ENCODE peak calls at places on chromosomes 6 and 20, in five cellular contexts. One of them, this sample, is unnamed.

GRCh38 chr6:84282566-84282965 is 55.1 kb upstream of the CEP162 start:
- DNase-seq in GM06990: no peak
- DNase-seq in fibroblast of pulmonary artery: peak; percentile 43
- DNase-seq in tibial nerve: peak; percentile 17
- DNase-seq in cardiac fibroblast: peak; percentile 26
- DNase-seq in this sample: no peak

GRCh38 chr6:129233458-129234134 is 350.7 kb downstream of the LAMA2 start:
- DNase-seq in fibroblast of pulmonary artery: no peak
- DNase-seq in cardiac fibroblast: no peak
- DNase-seq in GM06990: peak; percentile 9
- DNase-seq in tibial nerve: no peak
- DNase-seq in this sample: no peak

GRCh38 chr6:3616565-3617176 is 134.8 kb downstream of the PXDC1 start:
- DNase-seq in fibroblast of pulmonary artery: no peak
- DNase-seq in tibial nerve: no peak
- DNase-seq in GM06990: no peak
- DNase-seq in cardiac fibroblast: no peak
- DNase-seq in this sample: no peak

GRCh38 chr6:54135665-54136370 is 24.6 kb downstream of the MLIP start:
- DNase-seq in GM06990: no peak
- DNase-seq in cardiac fibroblast: peak; percentile 53
- DNase-seq in tibial nerve: no peak
- DNase-seq in fibroblast of pulmonary artery: peak; percentile 78
- DNase-seq in this sample: no peak

GRCh38 chr6:80316655-80317332 is 210.3 kb downstream of the BCKDHB start:
- DNase-seq in tibial nerve: no peak
- DNase-seq in cardiac fibroblast: no peak
- DNase-seq in fibroblast of pulmonary artery: no peak
- DNase-seq in GM06990: no peak
- DNase-seq in this sample: no peak

GRCh38 chr20:2986466-2986865 is 57.0 kb upstream of the GNRH2 start:
- DNase-seq in tibial nerve: no peak
- DNase-seq in fibroblast of pulmonary artery: peak; percentile 60
- DNase-seq in cardiac fibroblast: peak; percentile 85
- DNase-seq in GM06990: no peak
- DNase-seq in this sample: no peak

GRCh38 chr6:45038226-45038625 is 289.9 kb upstream of the RUNX2 start:
- DNase-seq in cardiac fibroblast: no peak
- DNase-seq in GM06990: no peak
- DNase-seq in fibroblast of pulmonary artery: no peak
- DNase-seq in tibial nerve: no peak
- DNase-seq in this sample: no peak

GRCh38 chr6:75723382-75723781 is 25.7 kb upstream of the MYO6 start:
- DNase-seq in fibroblast of pulmonary artery: no peak
- DNase-seq in GM06990: no peak
- DNase-seq in cardiac fibroblast: no peak
- DNase-seq in tibial nerve: no peak
- DNase-seq in this sample: no peak

GRCh38 chr6:141140905-141141304 is 991.8 kb upstream of the GJE1 start:
- DNase-seq in fibroblast of pulmonary artery: no peak
- DNase-seq in GM06990: no peak
- DNase-seq in cardiac fibroblast: no peak
- DNase-seq in tibial nerve: no peak
- DNase-seq in this sample: no peak

DNA sequence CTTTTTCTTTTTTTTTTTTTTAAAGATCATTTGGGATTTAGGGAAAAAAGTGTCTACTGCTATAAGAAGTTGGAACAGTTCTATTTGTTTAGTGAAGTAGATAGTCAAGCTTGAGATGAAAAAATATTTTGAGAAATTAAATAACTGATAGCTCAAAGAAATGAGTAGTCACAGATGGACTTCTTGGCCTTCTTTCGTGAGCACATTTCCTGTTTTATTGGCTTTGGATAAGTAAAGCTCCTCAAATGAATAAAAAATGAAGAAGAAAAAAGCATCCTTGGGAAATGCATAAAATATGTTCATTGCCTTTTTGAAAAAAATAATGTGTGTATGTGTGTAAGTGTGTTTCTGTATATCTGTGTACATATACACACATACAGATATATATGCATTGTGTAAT is 515.9 kb downstream of the GRIK2 start:
- DNase-seq in GM06990: no peak
- DNase-seq in tibial nerve: no peak
- DNase-seq in fibroblast of pulmonary artery: peak; percentile 5
- DNase-seq in cardiac fibroblast: no peak
- DNase-seq in this sample: no peak
- H3K4me3 ChIP-seq in GM06990: no peak overlapping the region
- H3K4me3 ChIP-seq in tibial nerve: no peak overlapping the region
- H3K4me3 ChIP-seq in fibroblast of pulmonary artery: no peak overlapping the region
- H3K4me3 ChIP-seq in cardiac fibroblast: no peak overlapping the region
- H3K4me3 ChIP-seq in this sample: no peak overlapping the region

DNA sequence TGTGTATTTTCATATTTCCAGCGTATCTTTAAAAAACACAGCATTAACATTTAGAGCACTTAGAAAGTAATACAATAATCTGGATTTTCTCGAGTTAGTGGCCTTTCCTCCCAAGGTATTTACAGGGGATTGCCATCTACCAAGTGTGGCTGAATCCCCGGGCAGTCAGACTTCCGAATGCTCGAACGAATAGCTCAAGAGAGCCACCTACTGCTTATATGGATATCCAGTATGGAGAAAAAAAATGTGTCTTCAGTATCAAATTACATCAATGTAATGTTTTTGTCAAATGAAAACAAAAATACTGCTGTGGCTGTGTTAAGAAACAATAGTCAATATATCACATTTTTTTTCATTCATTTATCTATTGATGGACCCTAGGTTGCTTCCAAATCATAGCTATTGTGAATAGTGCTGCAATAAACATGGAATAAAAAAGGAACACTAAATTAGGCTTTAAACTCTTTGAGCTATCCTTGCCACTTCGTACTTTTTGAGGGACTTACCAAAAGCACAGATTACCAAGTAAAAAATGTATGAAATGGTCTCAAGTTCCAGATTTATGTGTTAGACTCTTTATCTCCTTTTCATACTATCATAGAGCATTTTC is 654.5 kb upstream of the PTCHD4 start:
- DNase-seq in tibial nerve: no peak
- DNase-seq in cardiac fibroblast: peak; percentile 83
- DNase-seq in fibroblast of pulmonary artery: peak; percentile 82
- DNase-seq in GM06990: no peak
- DNase-seq in this sample: no peak
- H3K4me3 ChIP-seq in tibial nerve: no peak overlapping the region
- H3K4me3 ChIP-seq in cardiac fibroblast: no peak overlapping the region
- H3K4me3 ChIP-seq in fibroblast of pulmonary artery: no peak overlapping the region
- H3K4me3 ChIP-seq in GM06990: no peak overlapping the region
- H3K4me3 ChIP-seq in this sample: no peak overlapping the region

GRCh38 chr6:155303361-155303870 is 10.9 kb downstream of the TFB1M start:
- DNase-seq in GM06990: no peak
- DNase-seq in cardiac fibroblast: no peak
- DNase-seq in fibroblast of pulmonary artery: peak; percentile 65
- DNase-seq in tibial nerve: no peak
- DNase-seq in this sample: no peak
- H3K4me3 ChIP-seq in GM06990: no peak overlapping the region
- H3K4me3 ChIP-seq in cardiac fibroblast: no peak overlapping the region
- H3K4me3 ChIP-seq in fibroblast of pulmonary artery: no peak overlapping the region
- H3K4me3 ChIP-seq in tibial nerve: no peak overlapping the region
- H3K4me3 ChIP-seq in this sample: no peak overlapping the region

GRCh38 chr6:69005194-69005593 is 370.1 kb downstream of the ADGRB3 start:
- DNase-seq in cardiac fibroblast: peak; percentile 89
- DNase-seq in fibroblast of pulmonary artery: peak; percentile 90
- DNase-seq in GM06990: no peak
- DNase-seq in tibial nerve: no peak
- DNase-seq in this sample: no peak

GRCh38 chr6:69007781-69008180 is 372.7 kb downstream of the ADGRB3 start:
- DNase-seq in GM06990: no peak
- DNase-seq in fibroblast of pulmonary artery: no peak
- DNase-seq in tibial nerve: no peak
- DNase-seq in cardiac fibroblast: no peak
- DNase-seq in this sample: no peak
- H3K4me3 ChIP-seq in GM06990: no peak overlapping the region
- H3K4me3 ChIP-seq in fibroblast of pulmonary artery: no peak overlapping the region
- H3K4me3 ChIP-seq in tibial nerve: no peak overlapping the region
- H3K4me3 ChIP-seq in cardiac fibroblast: no peak overlapping the region
- H3K4me3 ChIP-seq in this sample: no peak overlapping the region

GRCh38 chr6:52537001-52537753 is 39.7 kb downstream of the TRAM2 start:
- DNase-seq in cardiac fibroblast: peak; percentile 75
- DNase-seq in fibroblast of pulmonary artery: no peak
- DNase-seq in GM06990: peak; percentile 71
- DNase-seq in tibial nerve: no peak
- DNase-seq in this sample: no peak
- H3K4me3 ChIP-seq in cardiac fibroblast: no peak overlapping the region
- H3K4me3 ChIP-seq in fibroblast of pulmonary artery: no peak overlapping the region
- H3K4me3 ChIP-seq in GM06990: peak overlapping the region; percentile 35
- H3K4me3 ChIP-seq in tibial nerve: no peak overlapping the region
- H3K4me3 ChIP-seq in this sample: no peak overlapping the region

DNA sequence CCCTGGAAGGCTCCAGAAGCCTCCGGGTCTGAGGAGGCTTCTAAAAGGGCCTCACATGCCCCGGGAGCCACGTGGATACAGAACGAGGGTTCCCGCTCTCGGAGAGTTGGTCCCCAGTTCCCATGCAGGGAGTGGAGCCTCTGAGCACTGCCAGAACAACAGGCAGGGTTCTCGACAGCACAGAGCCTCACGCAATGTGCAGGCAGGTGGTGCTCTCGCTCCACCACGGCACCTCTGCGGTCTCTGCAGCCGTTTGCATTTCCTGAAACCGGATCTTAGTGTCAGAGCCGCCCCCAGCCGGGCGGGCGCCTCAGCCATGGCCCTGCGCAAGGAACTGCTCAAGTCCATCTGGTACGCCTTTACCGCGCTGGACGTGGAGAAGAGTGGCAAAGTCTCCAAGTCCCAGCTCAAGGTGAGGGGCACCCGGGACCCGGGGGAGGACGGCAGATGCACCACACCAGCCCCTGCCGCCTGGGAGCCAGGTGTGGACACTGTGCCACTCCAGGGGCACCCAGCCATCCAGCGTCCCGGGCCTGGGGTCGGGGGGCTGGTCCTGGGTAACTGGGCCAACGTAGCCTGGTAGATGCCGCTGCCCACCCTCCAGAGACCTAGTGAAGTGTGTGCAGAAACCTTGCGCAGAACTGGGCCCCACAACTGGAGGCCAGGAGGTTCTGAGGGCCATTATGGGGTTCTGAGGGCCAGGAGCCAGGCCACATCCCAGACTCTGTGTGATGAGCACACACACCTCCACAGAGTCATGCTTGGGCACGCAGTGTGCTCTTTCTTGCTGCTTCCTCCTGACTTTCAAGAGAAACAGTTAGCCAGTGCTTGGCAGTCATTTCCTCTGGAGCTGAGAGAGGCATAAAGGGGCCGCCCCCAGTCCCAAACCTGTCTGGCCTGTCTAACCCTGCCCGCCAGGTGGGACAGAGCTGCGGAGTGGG is at the start of gene DEF6:
- DNase-seq in tibial nerve: peak; percentile 28
- DNase-seq in cardiac fibroblast: peak; percentile 79
- DNase-seq in GM06990: peak; percentile 90
- DNase-seq in fibroblast of pulmonary artery: peak; percentile 87
- DNase-seq in this sample: no peak
- H3K4me3 ChIP-seq in tibial nerve: peak within 1 kb of the TSS; percentile 19
- H3K4me3 ChIP-seq in cardiac fibroblast: peak within 1 kb of the TSS; percentile 38
- H3K4me3 ChIP-seq in GM06990: peak within 1 kb of the TSS; percentile 85
- H3K4me3 ChIP-seq in fibroblast of pulmonary artery: peak within 1 kb of the TSS; percentile 19
- H3K4me3 ChIP-seq in this sample: peak within 1 kb of the TSS; percentile 26

This sample was measured in dorsolateral prefrontal cortex.